ENCODE peak calls at places on chromosomes 13 and 19, in seven cellular contexts. One of them, this sample, is unnamed.

GRCh38 chr13:84677836-84678235 is 795.6 kb upstream of the SLITRK1 start:
- DNase-seq in H9: no peak
- DNase-seq in transverse colon: no peak
- DNase-seq in stomach: no peak
- DNase-seq in osteoblast: no peak
- DNase-seq in A549: no peak
- DNase-seq in SK-N-SH: no peak
- DNase-seq in this sample: no peak

GRCh38 chr19:3370214-3370720 is 3.9 kb downstream of the NFIC start:
- DNase-seq in A549: no peak
- DNase-seq in osteoblast: peak; percentile 90
- DNase-seq in SK-N-SH: peak; percentile 57
- DNase-seq in transverse colon: no peak
- DNase-seq in H9: peak; percentile 34
- DNase-seq in stomach: no peak
- DNase-seq in this sample: no peak

GRCh38 chr13:32887617-32888016 is 128.6 kb upstream of the KL start:
- DNase-seq in A549: no peak
- DNase-seq in SK-N-SH: no peak
- DNase-seq in transverse colon: no peak
- DNase-seq in stomach: no peak
- DNase-seq in H9: no peak
- DNase-seq in osteoblast: no peak
- DNase-seq in this sample: no peak

GRCh38 chr19:42269518-42270345 is 680 bp downstream of the CIC start:
- DNase-seq in H9: no peak
- DNase-seq in stomach: no peak
- DNase-seq in SK-N-SH: no peak
- DNase-seq in transverse colon: no peak
- DNase-seq in osteoblast: no peak
- DNase-seq in A549: no peak
- DNase-seq in this sample: no peak

GRCh38 chr19:53102701-53103140 is 501 bp downstream of the ZNF160 start:
- DNase-seq in transverse colon: peak; percentile 19
- DNase-seq in H9: no peak
- DNase-seq in stomach: peak; percentile 29
- DNase-seq in A549: peak; percentile 29
- DNase-seq in osteoblast: peak; percentile 84
- DNase-seq in SK-N-SH: peak; percentile 69
- DNase-seq in this sample: no peak

GRCh38 chr13:49292742-49293498 is 45.2 kb downstream of the CDADC1 start:
- DNase-seq in A549: no peak
- DNase-seq in stomach: peak; percentile 41
- DNase-seq in transverse colon: no peak
- DNase-seq in SK-N-SH: peak; percentile 49
- DNase-seq in H9: no peak
- DNase-seq in osteoblast: peak; percentile 80
- DNase-seq in this sample: no peak

GRCh38 chr13:49539313-49539712 is 43.6 kb downstream of the PHF11 start:
- DNase-seq in H9: no peak
- DNase-seq in stomach: no peak
- DNase-seq in osteoblast: no peak
- DNase-seq in SK-N-SH: no peak
- DNase-seq in A549: no peak
- DNase-seq in transverse colon: no peak
- DNase-seq in this sample: no peak

GRCh38 chr19:2246801-2247361 is 2.2 kb upstream of the AMH start:
- DNase-seq in SK-N-SH: peak; percentile 49
- DNase-seq in stomach: peak; percentile 50
- DNase-seq in osteoblast: no peak
- DNase-seq in H9: no peak
- DNase-seq in transverse colon: no peak
- DNase-seq in A549: peak; percentile 58
- DNase-seq in this sample: no peak

GRCh38 chr13:36549771-36550170 is 117.5 kb downstream of the CCNA1 start:
- DNase-seq in SK-N-SH: peak; percentile 1
- DNase-seq in H9: no peak
- DNase-seq in osteoblast: no peak
- DNase-seq in stomach: no peak
- DNase-seq in transverse colon: no peak
- DNase-seq in A549: no peak
- DNase-seq in this sample: no peak

GRCh38 chr19:28498404-28498976 is 714.5 kb downstream of the UQCRFS1 start:
- DNase-seq in SK-N-SH: no peak
- DNase-seq in transverse colon: no peak
- DNase-seq in A549: no peak
- DNase-seq in H9: no peak
- DNase-seq in stomach: no peak
- DNase-seq in osteoblast: no peak
- DNase-seq in this sample: no peak

GRCh38 chr19:10120538-10121198 is 969 bp upstream of the EIF3G start:
- DNase-seq in transverse colon: no peak
- DNase-seq in H9: no peak
- DNase-seq in A549: no peak
- DNase-seq in osteoblast: peak; percentile 90
- DNase-seq in stomach: no peak
- DNase-seq in SK-N-SH: no peak
- DNase-seq in this sample: no peak

GRCh38 chr13:33694546-33694945 is 123.4 kb upstream of the RFC3 start:
- DNase-seq in SK-N-SH: no peak
- DNase-seq in H9: no peak
- DNase-seq in stomach: no peak
- DNase-seq in osteoblast: no peak
- DNase-seq in A549: no peak
- DNase-seq in transverse colon: no peak
- DNase-seq in this sample: no peak

GRCh38 chr19:5718579-5719273 is 1.2 kb downstream of the LONP1 start:
- DNase-seq in transverse colon: no peak
- DNase-seq in SK-N-SH: no peak
- DNase-seq in osteoblast: peak; percentile 92
- DNase-seq in H9: no peak
- DNase-seq in stomach: no peak
- DNase-seq in A549: peak; percentile 46
- DNase-seq in this sample: no peak

GRCh38 chr13:48292650-48293049 is 10.9 kb upstream of the RB1 start:
- DNase-seq in osteoblast: no peak
- DNase-seq in transverse colon: no peak
- DNase-seq in SK-N-SH: no peak
- DNase-seq in stomach: no peak
- DNase-seq in H9: no peak
- DNase-seq in A549: no peak
- DNase-seq in this sample: no peak

GRCh38 chr13:95553614-95554385 is 1.3 kb downstream of the CLDN10 start:
- DNase-seq in stomach: no peak
- DNase-seq in SK-N-SH: no peak
- DNase-seq in osteoblast: peak; percentile 86
- DNase-seq in H9: peak; percentile 52
- DNase-seq in transverse colon: no peak
- DNase-seq in A549: no peak
- DNase-seq in this sample: no peak

GRCh38 chr13:22726721-22727120 is 454.1 kb upstream of the SGCG start:
- DNase-seq in osteoblast: peak; percentile 58
- DNase-seq in SK-N-SH: no peak
- DNase-seq in transverse colon: no peak
- DNase-seq in stomach: no peak
- DNase-seq in A549: no peak
- DNase-seq in H9: no peak
- DNase-seq in this sample: no peak

GRCh38 chr13:39040206-39040605 is 1.9 kb downstream of the NHLRC3 start:
- DNase-seq in transverse colon: no peak
- DNase-seq in A549: no peak
- DNase-seq in stomach: no peak
- DNase-seq in osteoblast: no peak
- DNase-seq in SK-N-SH: no peak
- DNase-seq in H9: no peak
- DNase-seq in this sample: no peak

GRCh38 chr13:47004022-47004421 is 107.2 kb upstream of the HTR2A start:
- DNase-seq in A549: no peak
- DNase-seq in transverse colon: no peak
- DNase-seq in stomach: no peak
- DNase-seq in H9: no peak
- DNase-seq in SK-N-SH: no peak
- DNase-seq in osteoblast: no peak
- DNase-seq in this sample: no peak

GRCh38 chr13:31437975-31438374 is 238.2 kb downstream of the B3GLCT start:
- DNase-seq in transverse colon: no peak
- DNase-seq in stomach: no peak
- DNase-seq in osteoblast: no peak
- DNase-seq in H9: no peak
- DNase-seq in SK-N-SH: peak; percentile 6
- DNase-seq in A549: no peak
- DNase-seq in this sample: no peak

GRCh38 chr13:95481051-95481775 is 71.3 kb upstream of the CLDN10 start:
- DNase-seq in stomach: no peak
- DNase-seq in H9: no peak
- DNase-seq in A549: no peak
- DNase-seq in SK-N-SH: no peak
- DNase-seq in transverse colon: no peak
- DNase-seq in osteoblast: peak; percentile 74
- DNase-seq in this sample: no peak

GRCh38 chr19:12703056-12703455 is 6.6 kb upstream of the FBXW9 start:
- DNase-seq in stomach: no peak
- DNase-seq in SK-N-SH: peak; percentile 90
- DNase-seq in transverse colon: no peak
- DNase-seq in H9: peak; percentile 95
- DNase-seq in A549: peak; percentile 66
- DNase-seq in osteoblast: peak; percentile 95
- DNase-seq in this sample: no peak

GRCh38 chr19:40744554-40745401 is 5.5 kb downstream of the ACTMAP start:
- DNase-seq in H9: peak; percentile 78
- DNase-seq in stomach: no peak
- DNase-seq in osteoblast: no peak
- DNase-seq in transverse colon: no peak
- DNase-seq in A549: no peak
- DNase-seq in SK-N-SH: peak; percentile 51
- DNase-seq in this sample: no peak

GRCh38 chr19:55909801-55910200 is 22.3 kb downstream of the NLRP13 start:
- DNase-seq in SK-N-SH: no peak
- DNase-seq in osteoblast: no peak
- DNase-seq in transverse colon: no peak
- DNase-seq in stomach: no peak
- DNase-seq in A549: no peak
- DNase-seq in H9: no peak
- DNase-seq in this sample: no peak

GRCh38 chr19:55907746-55908145 is 24.4 kb downstream of the NLRP13 start:
- DNase-seq in H9: no peak
- DNase-seq in A549: no peak
- DNase-seq in transverse colon: no peak
- DNase-seq in osteoblast: peak; percentile 62
- DNase-seq in SK-N-SH: no peak
- DNase-seq in stomach: no peak
- DNase-seq in this sample: no peak

GRCh38 chr19:55907286-55907685 is 24.9 kb downstream of the NLRP13 start:
- DNase-seq in stomach: no peak
- DNase-seq in transverse colon: no peak
- DNase-seq in osteoblast: no peak
- DNase-seq in H9: no peak
- DNase-seq in A549: no peak
- DNase-seq in SK-N-SH: no peak
- DNase-seq in this sample: no peak

GRCh38 chr19:55913643-55914268 is 18.4 kb downstream of the NLRP13 start:
- DNase-seq in H9: no peak
- DNase-seq in A549: no peak
- DNase-seq in SK-N-SH: peak; percentile 23
- DNase-seq in osteoblast: no peak
- DNase-seq in stomach: no peak
- DNase-seq in transverse colon: no peak
- DNase-seq in this sample: no peak

GRCh38 chr19:55912916-55913315 is 19.2 kb downstream of the NLRP13 start:
- DNase-seq in H9: no peak
- DNase-seq in A549: no peak
- DNase-seq in transverse colon: no peak
- DNase-seq in osteoblast: no peak
- DNase-seq in SK-N-SH: no peak
- DNase-seq in stomach: no peak
- DNase-seq in this sample: no peak
- H3K4me1 ChIP-seq in H9: no peaks in the 10 kb centered on the region
- H3K4me1 ChIP-seq in A549: no peaks in the 10 kb centered on the region
- H3K4me1 ChIP-seq in transverse colon: no peaks in the 10 kb centered on the region
- H3K4me1 ChIP-seq in osteoblast: no peaks in the 10 kb centered on the region
- H3K4me1 ChIP-seq in SK-N-SH: no peaks in the 10 kb centered on the region
- H3K4me1 ChIP-seq in stomach: no peaks in the 10 kb centered on the region
- H3K4me1 ChIP-seq in this sample: no peaks in the 10 kb centered on the region

DNA sequence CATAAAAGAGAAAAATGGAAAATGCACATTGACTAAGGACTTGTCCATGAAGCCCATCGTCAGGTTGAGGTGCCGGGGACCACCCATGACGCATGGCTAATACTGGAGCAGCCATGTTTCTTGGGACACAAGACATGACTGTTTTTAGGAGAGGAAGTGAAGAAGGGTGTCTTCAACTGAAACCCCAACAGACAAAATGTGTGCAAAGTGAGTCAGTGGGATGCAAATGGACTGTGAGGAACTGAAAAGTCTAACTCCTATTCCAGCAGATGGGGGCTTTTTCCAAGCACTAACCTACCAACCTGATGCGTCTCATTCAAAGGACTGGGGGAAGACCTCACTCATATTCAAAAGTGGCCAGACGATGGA is 459.3 kb downstream of the FOXO1 start:
- DNase-seq in SK-N-SH: no peak
- DNase-seq in stomach: no peak
- DNase-seq in transverse colon: no peak
- DNase-seq in osteoblast: no peak
- DNase-seq in H9: no peak
- DNase-seq in A549: no peak
- DNase-seq in this sample: no peak
- H3K4me1 ChIP-seq in SK-N-SH: peaks cover 7% of the 10 kb centered on the region
- H3K4me1 ChIP-seq in stomach: peaks cover 14% of the 10 kb centered on the region
- H3K4me1 ChIP-seq in transverse colon: no peaks in the 10 kb centered on the region
- H3K4me1 ChIP-seq in osteoblast: peaks cover 14% of the 10 kb centered on the region
- H3K4me1 ChIP-seq in H9: no peaks in the 10 kb centered on the region
- H3K4me1 ChIP-seq in A549: peaks cover 6% of the 10 kb centered on the region
- H3K4me1 ChIP-seq in this sample: peaks cover 17% of the 10 kb centered on the region

GRCh38 chr19:45451850-45452387 is 15.9 kb upstream of the FOSB start:
- DNase-seq in osteoblast: no peak
- DNase-seq in SK-N-SH: no peak
- DNase-seq in H9: no peak
- DNase-seq in stomach: no peak
- DNase-seq in A549: no peak
- DNase-seq in transverse colon: no peak
- DNase-seq in this sample: no peak
- H3K4me1 ChIP-seq in osteoblast: peaks cover 39% of the 10 kb centered on the region
- H3K4me1 ChIP-seq in SK-N-SH: peaks cover 20% of the 10 kb centered on the region
- H3K4me1 ChIP-seq in H9: peaks cover 2% of the 10 kb centered on the region
- H3K4me1 ChIP-seq in stomach: peaks cover 59% of the 10 kb centered on the region
- H3K4me1 ChIP-seq in A549: peaks cover 60% of the 10 kb centered on the region
- H3K4me1 ChIP-seq in transverse colon: peaks cover 39% of the 10 kb centered on the region
- H3K4me1 ChIP-seq in this sample: no peaks in the 10 kb centered on the region

GRCh38 chr19:11378319-11379189 is 4.1 kb downstream of the SWSAP1 start:
- DNase-seq in A549: peak; percentile 72
- DNase-seq in SK-N-SH: peak; percentile 72
- DNase-seq in H9: peak; percentile 82
- DNase-seq in stomach: peak; percentile 62
- DNase-seq in transverse colon: peak; percentile 39
- DNase-seq in osteoblast: peak; percentile 98
- DNase-seq in this sample: no peak
- H3K4me1 ChIP-seq in A549: peaks cover 52% of the 10 kb centered on the region
- H3K4me1 ChIP-seq in SK-N-SH: peaks cover 31% of the 10 kb centered on the region
- H3K4me1 ChIP-seq in H9: no peaks in the 10 kb centered on the region
- H3K4me1 ChIP-seq in stomach: peaks cover 87% of the 10 kb centered on the region
- H3K4me1 ChIP-seq in transverse colon: peaks cover 58% of the 10 kb centered on the region
- H3K4me1 ChIP-seq in osteoblast: peaks cover 52% of the 10 kb centered on the region
- H3K4me1 ChIP-seq in this sample: peaks cover 73% of the 10 kb centered on the region

GRCh38 chr19:35661995-35662340 is 4.3 kb upstream of the UPK1A start:
- DNase-seq in transverse colon: no peak
- DNase-seq in osteoblast: no peak
- DNase-seq in stomach: no peak
- DNase-seq in H9: no peak
- DNase-seq in SK-N-SH: no peak
- DNase-seq in A549: no peak
- DNase-seq in this sample: no peak
- H3K4me1 ChIP-seq in transverse colon: no peaks in the 10 kb centered on the region
- H3K4me1 ChIP-seq in osteoblast: no peaks in the 10 kb centered on the region
- H3K4me1 ChIP-seq in stomach: no peaks in the 10 kb centered on the region
- H3K4me1 ChIP-seq in H9: no peaks in the 10 kb centered on the region
- H3K4me1 ChIP-seq in SK-N-SH: no peaks in the 10 kb centered on the region
- H3K4me1 ChIP-seq in A549: no peaks in the 10 kb centered on the region
- H3K4me1 ChIP-seq in this sample: no peaks in the 10 kb centered on the region